ENCODE peak calls at places on chromosomes 16 and 17, in ten cellular contexts. B is mammary epithelial cell, D is trophoblast cell, M is A549, J is fibroblast of lung, C is sigmoid colon, E is adrenal gland, L is BE2C, N is psoas muscle, W is IMR-90. H is an unnamed sample.

GRCh38 chr17:73494955-73495349 is 149.3 kb downstream of the SDK2 start:
- DNase-seq in B (no peak), D (no peak), M (no peak), J (no peak), C (no peak), E (no peak), L (no peak), N (no peak), W (no peak), H (no peak)

GRCh38 chr17:65627108-65627507 is 65.7 kb upstream of the AXIN2 start:
- DNase-seq in B (no peak), D (no peak), M (no peak), J (no peak), C (no peak), E (no peak), L (no peak), N (no peak), W (no peak), H (no peak)

GRCh38 chr17:16313159-16314090 is 39.8 kb downstream of the CENPV start:
- DNase-seq in B (no peak), D (no peak), M (no peak), J (peak; percentile 64), C (no peak), E (no peak), L (peak; percentile 9), N (no peak), W (peak; percentile 88), H (peak; percentile 62)

GRCh38 chr16:27313422-27314160 is at the start of gene IL4R:
- DNase-seq in B (peak; percentile 70), D (peak; percentile 80), M (no peak), J (peak; percentile 75), C (peak; percentile 88), E (peak; percentile 88), L (peak; percentile 17), N (peak; percentile 81), W (peak; percentile 77), H (peak; percentile 74)

GRCh38 chr16:21568502-21569189 is 30.7 kb upstream of the METTL9 start:
- DNase-seq in B (peak; percentile 38), D (peak; percentile 81), M (no peak), J (no peak), C (peak; percentile 48), E (no peak), L (no peak), N (no peak), W (peak; percentile 26), H (no peak)

GRCh38 chr16:20441221-20441620 is 10.1 kb upstream of the ACSM2A start:
- DNase-seq in B (no peak), D (no peak), M (no peak), J (no peak), C (no peak), E (no peak), L (no peak), N (no peak), W (no peak), H (no peak)

GRCh38 chr16:78509965-78510364 is 410.5 kb downstream of the WWOX start:
- DNase-seq in B (no peak), D (no peak), M (no peak), J (no peak), C (no peak), E (no peak), L (no peak), N (no peak), W (no peak), H (no peak)

GRCh38 chr17:76274559-76274956 is 9.4 kb downstream of the UBALD2 start:
- DNase-seq in B (no peak), D (peak; percentile 34), M (no peak), J (no peak), C (no peak), E (no peak), L (no peak), N (no peak), W (no peak), H (no peak)

GRCh38 chr17:60256174-60256573 is 106.4 kb downstream of the CA4 start:
- DNase-seq in B (no peak), D (no peak), M (no peak), J (peak; percentile 49), C (no peak), E (no peak), L (no peak), N (no peak), W (peak; percentile 51), H (no peak)

GRCh38 chr17:17241656-17242055 is 4.7 kb upstream of the FLCN start:
- DNase-seq in B (no peak), D (no peak), M (no peak), J (no peak), C (no peak), E (no peak), L (no peak), N (no peak), W (no peak), H (no peak)

GRCh38 chr17:10316986-10317834 is 55.6 kb downstream of the MYH13 start:
- DNase-seq in B (no peak), D (peak; percentile 50), M (peak; percentile 50), J (no peak), C (peak; percentile 84), E (peak; percentile 88), L (peak; percentile 10), N (peak; percentile 67), W (peak; percentile 41), H (peak; percentile 59)

GRCh38 chr17:73371285-73371684 is 59.5 kb upstream of the CDC42EP4 start:
- DNase-seq in B (peak; percentile 71), D (no peak), M (peak; percentile 44), J (peak; percentile 92), C (no peak), E (no peak), L (no peak), N (no peak), W (peak; percentile 92), H (no peak)

GRCh38 chr16:52071101-52071500 is 475.8 kb downstream of the TOX3 start:
- DNase-seq in B (no peak), D (no peak), M (no peak), J (no peak), C (no peak), E (no peak), L (no peak), N (no peak), W (no peak), H (no peak)

GRCh38 chr16:68065716-68066305 is 19.4 kb upstream of the NFATC3 start:
- DNase-seq in B (no peak), D (peak; percentile 83), M (no peak), J (peak; percentile 86), C (no peak), E (no peak), L (no peak), N (no peak), W (peak; percentile 82), H (no peak)

GRCh38 chr16:64910351-64910750 is 211.5 kb downstream of the CDH11 start:
- DNase-seq in B (no peak), D (peak; percentile 1), M (no peak), J (peak; percentile 96), C (no peak), E (peak; percentile 30), L (peak; percentile 82), N (peak; percentile 49), W (peak; percentile 96), H (peak; percentile 94)

GRCh38 chr17:40926341-40926740 is 11.1 kb downstream of the KRT23 start:
- DNase-seq in B (no peak), D (no peak), M (no peak), J (no peak), C (no peak), E (no peak), L (no peak), N (no peak), W (no peak), H (no peak)

DNA sequence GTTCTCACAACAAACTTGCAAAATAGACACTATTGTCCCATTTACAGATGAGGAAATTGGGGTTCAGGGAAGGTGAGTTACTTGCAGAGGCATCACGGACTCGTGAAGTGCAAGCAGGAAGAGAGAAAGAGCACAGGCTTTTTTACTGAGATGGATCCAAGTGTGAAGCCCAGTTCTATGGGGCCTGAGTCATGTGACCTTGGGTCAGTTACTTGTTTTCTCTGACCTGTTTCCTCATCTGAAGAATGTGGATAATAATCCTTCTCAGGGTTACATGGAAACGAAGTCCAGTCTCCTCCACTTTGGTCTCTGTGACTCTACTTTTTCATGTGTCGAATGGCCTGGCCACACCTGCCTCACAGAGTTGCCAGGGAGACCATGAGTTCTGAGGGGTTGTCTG is 134.4 kb downstream of the SPACA3 start:
- DNase-seq in B (no peak), D (no peak), M (no peak), J (no peak), C (no peak), E (no peak), L (no peak), N (no peak), W (no peak), H (no peak)
- H3K9me3 ChIP-seq in B (no peaks in the 10 kb centered on the region), D (peaks cover 2% of the 10 kb centered on the region), M (peaks cover 7% of the 10 kb centered on the region), J (no peaks in the 10 kb centered on the region), C (no peaks in the 10 kb centered on the region), E (no peaks in the 10 kb centered on the region), L (no peaks in the 10 kb centered on the region), N (no peaks in the 10 kb centered on the region), W (no peaks in the 10 kb centered on the region), H (no peaks in the 10 kb centered on the region)

GRCh38 chr16:29812754-29813643 is 1.0 kb downstream of the PRRT2 start:
- DNase-seq in B (no peak), D (no peak), M (no peak), J (no peak), C (no peak), E (no peak), L (no peak), N (no peak), W (no peak), H (no peak)
- H3K4me1 ChIP-seq in B (peaks cover 45% of the 10 kb centered on the region), D (peaks cover 19% of the 10 kb centered on the region), M (peaks cover 55% of the 10 kb centered on the region), J (peaks cover 47% of the 10 kb centered on the region), C (peaks cover 87% of the 10 kb centered on the region), E (peaks cover 65% of the 10 kb centered on the region), L (peaks cover 3% of the 10 kb centered on the region), N (peaks cover 49% of the 10 kb centered on the region), W (peaks cover 28% of the 10 kb centered on the region), H (peaks cover 11% of the 10 kb centered on the region)

GRCh38 chr17:5179003-5179402 is 12.7 kb downstream of the ZNF594 start:
- DNase-seq in B (no peak), D (no peak), M (no peak), J (no peak), C (no peak), E (no peak), L (no peak), N (no peak), W (no peak), H (no peak)
- H3K9me3 ChIP-seq in B (peaks cover 60% of the 10 kb centered on the region), D (peaks cover 21% of the 10 kb centered on the region), M (peaks cover 96% of the 10 kb centered on the region), J (peaks cover 6% of the 10 kb centered on the region), C (peaks cover 77% of the 10 kb centered on the region), E (peaks cover 31% of the 10 kb centered on the region), L (peaks cover 2% of the 10 kb centered on the region), N (peaks cover 92% of the 10 kb centered on the region), W (peaks cover 59% of the 10 kb centered on the region), H (peaks cover 26% of the 10 kb centered on the region)

DNA sequence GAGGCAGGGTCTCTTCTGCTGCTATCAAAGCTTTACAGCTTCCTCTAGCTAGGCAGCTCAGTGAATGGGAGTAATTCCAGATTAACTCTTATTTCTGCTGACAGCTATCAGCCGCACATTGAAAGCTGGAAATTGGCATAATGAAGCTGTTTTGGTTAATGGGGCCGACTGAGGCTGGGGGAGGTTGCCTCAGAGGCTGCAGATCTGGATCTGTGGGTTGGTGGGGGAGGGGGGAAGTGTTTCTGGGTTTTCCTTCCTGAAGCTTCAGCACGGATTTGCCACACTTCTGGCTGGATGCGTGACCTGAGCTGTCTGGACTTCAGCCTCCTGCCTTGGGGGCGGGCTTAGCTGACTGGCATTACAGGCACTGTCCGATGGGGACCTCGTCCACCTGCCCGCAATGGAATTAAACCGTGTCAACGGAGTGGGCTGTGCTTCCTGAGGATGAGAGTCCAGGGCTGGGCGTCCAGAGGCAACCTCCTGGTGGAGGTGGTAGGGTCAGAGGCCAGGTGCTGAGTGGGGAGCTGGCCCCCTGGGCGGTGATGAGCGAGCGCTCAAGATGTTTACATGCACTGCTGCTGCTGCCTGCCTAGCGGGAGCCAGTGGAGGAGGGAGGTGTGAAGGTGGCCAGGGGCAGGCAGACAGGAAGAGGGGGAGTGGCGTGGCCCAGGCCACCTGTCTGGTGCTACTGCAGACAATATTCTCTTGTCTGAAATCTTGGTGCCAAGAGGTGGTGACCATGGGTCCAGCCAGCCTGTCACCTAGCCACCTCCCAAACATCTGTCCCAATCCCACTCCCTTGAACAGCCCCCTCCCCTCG is 6.7 kb upstream of the ABCC3 start:
- DNase-seq in B (no peak), D (no peak), M (no peak), J (no peak), C (no peak), E (no peak), L (peak; percentile 37), N (no peak), W (no peak), H (peak; percentile 33)
- H3K4me1 ChIP-seq in B (peaks cover 4% of the 10 kb centered on the region), D (peaks cover 15% of the 10 kb centered on the region), M (peaks cover 69% of the 10 kb centered on the region), J (no peaks in the 10 kb centered on the region), C (peaks cover 8% of the 10 kb centered on the region), E (peaks cover 3% of the 10 kb centered on the region), L (peaks cover 31% of the 10 kb centered on the region), N (no peaks in the 10 kb centered on the region), W (peaks cover 5% of the 10 kb centered on the region), H (peaks cover 33% of the 10 kb centered on the region)

H was measured in SJCRH30.